ENCODE peak calls at places on chromosomes 12 and 14, in nine cellular contexts. W is T-cell; G is NCI-H510A; C is cardiac fibroblast; N is activated naive CD8-positive, alpha-beta T cell treated with anti-CD3 and anti-CD28 coated beads for 36 hours; O is activated gamma-delta T cell treated with anti-CD3 and anti-CD28 coated beads, Interleukin-2, amount 50 U/mL, for 16 hours; V is stimulated activated CD8-positive, alpha-beta memory T cell treated with anti-CD3 and anti-CD28 coated beads, Interleukin-2, amount 100 ng/mL, for 1 hour; D is small intestine; Z is GDM1. J is an unnamed sample.

GRCh38 chr12:6820171-6820570 is 1.4 kb upstream of the GPR162 start:
- DNase-seq in O (no peak), V (no peak), D (no peak), N (no peak), G (no peak), W (no peak), C (no peak), Z (no peak), J (no peak)

GRCh38 chr12:28278499-28278898 is 88.2 kb downstream of the CCDC91 start:
- DNase-seq in W (no peak), N (no peak), G (no peak), C (no peak), O (no peak), Z (no peak), D (no peak), V (no peak), J (no peak)

GRCh38 chr12:131222271-131223139 is 268.8 kb downstream of the ADGRD1 start:
- DNase-seq in N (no peak), C (no peak), O (no peak), W (no peak), D (peak; percentile 5), G (no peak), V (no peak), Z (peak; percentile 94), J (peak; percentile 83)

GRCh38 chr12:69173358-69173757 is 66.0 kb upstream of the CPSF6 start:
- DNase-seq in W (no peak), G (no peak), O (no peak), Z (no peak), C (no peak), N (no peak), D (no peak), V (no peak), J (no peak)

GRCh38 chr14:101838476-101838875 is 77.0 kb downstream of the PPP2R5C start:
- DNase-seq in V (no peak), N (no peak), O (no peak), Z (no peak), D (no peak), C (no peak), W (no peak), G (no peak), J (no peak)

GRCh38 chr12:6461401-6462233 is 8.9 kb downstream of the VAMP1 start:
- DNase-seq in G (no peak), O (peak; percentile 74), Z (peak; percentile 91), V (peak; percentile 62), C (no peak), N (peak; percentile 87), D (peak; percentile 73), W (peak; percentile 86), J (no peak)

GRCh38 chr12:118543651-118544050 is 167.3 kb downstream of the SUDS3 start:
- DNase-seq in N (no peak), D (no peak), W (no peak), O (no peak), Z (no peak), G (no peak), V (no peak), C (no peak), J (no peak)

GRCh38 chr14:60508707-60509437 is at the start of gene SIX6:
- DNase-seq in N (peak; percentile 25), Z (no peak), V (no peak), D (no peak), O (no peak), G (peak; percentile 46), C (no peak), W (no peak), J (peak; percentile 38)

GRCh38 chr12:55797068-55797467 is 20.5 kb downstream of the SARNP start:
- DNase-seq in V (no peak), W (no peak), N (no peak), G (peak; percentile 22), Z (peak; percentile 1), D (peak; percentile 31), C (peak; percentile 66), O (no peak), J (peak; percentile 0)

GRCh38 chr12:19971396-19971802 is 396.9 kb upstream of the PDE3A start:
- DNase-seq in G (no peak), W (no peak), Z (no peak), N (no peak), C (peak; percentile 60), V (no peak), O (no peak), D (peak; percentile 23), J (no peak)

GRCh38 chr14:37592288-37593274 is 2.5 kb downstream of the FOXA1 start:
- DNase-seq in N (no peak), V (no peak), C (no peak), Z (no peak), O (no peak), W (no peak), D (peak; percentile 44), G (no peak), J (peak; percentile 84)

GRCh38 chr12:1369942-1370620 is 224.3 kb downstream of the FBXL14 start:
- DNase-seq in D (no peak), W (no peak), G (no peak), C (no peak), V (no peak), N (no peak), Z (no peak), O (no peak), J (no peak)

GRCh38 chr14:82626156-82627055 is 1092.8 kb upstream of the SEL1L start:
- DNase-seq in O (no peak), N (no peak), D (no peak), Z (no peak), W (no peak), G (no peak), V (no peak), C (no peak), J (no peak)

GRCh38 chr14:82855912-82856381 is 1322.3 kb upstream of the SEL1L start:
- DNase-seq in N (no peak), V (no peak), D (peak; percentile 1), G (no peak), C (peak; percentile 3), W (no peak), O (no peak), Z (no peak), J (peak; percentile 86)

GRCh38 chr12:48286665-48287064 is 64.1 kb downstream of the ZNF641 start:
- DNase-seq in N (peak; percentile 2), O (no peak), Z (no peak), D (no peak), V (no peak), C (peak; percentile 10), G (no peak), W (no peak), J (no peak)

GRCh38 chr12:2492166-2492705 is 302.5 kb upstream of the FKBP4 start:
- DNase-seq in O (no peak), Z (no peak), N (no peak), C (no peak), G (no peak), W (no peak), V (no peak), D (peak; percentile 76), J (no peak)

GRCh38 chr12:53325539-53326061 is 4.2 kb upstream of the AAAS start:
- DNase-seq in V (no peak), D (no peak), O (no peak), C (no peak), W (no peak), Z (no peak), G (no peak), N (peak; percentile 38), J (no peak)

GRCh38 chr14:75875958-75876357 is 105.8 kb downstream of the TGFB3 start:
- DNase-seq in G (no peak), C (no peak), D (no peak), N (no peak), W (no peak), O (no peak), V (no peak), Z (no peak), J (no peak)

GRCh38 chr12:77082021-77082420 is 16.7 kb upstream of the E2F7 start:
- DNase-seq in N (no peak), W (no peak), C (no peak), V (no peak), G (no peak), Z (no peak), D (no peak), O (no peak), J (no peak)

GRCh38 chr12:29148065-29148957 is 767 bp upstream of the FAR2 start:
- DNase-seq in V (no peak), N (peak; percentile 13), O (no peak), G (no peak), C (peak; percentile 46), W (no peak), D (peak; percentile 44), Z (no peak), J (peak; percentile 58)

GRCh38 chr12:1500095-1500801 is 94.1 kb downstream of the FBXL14 start:
- DNase-seq in W (no peak), G (no peak), Z (no peak), N (no peak), V (no peak), D (no peak), C (peak; percentile 91), O (no peak), J (no peak)

GRCh38 chr12:30357712-30358111 is 338.0 kb downstream of the IPO8 start:
- DNase-seq in V (no peak), G (no peak), Z (no peak), D (no peak), C (no peak), N (no peak), W (no peak), O (no peak), J (no peak)

GRCh38 chr14:40841886-40842285 is 764.8 kb upstream of the LRFN5 start:
- DNase-seq in C (no peak), G (no peak), N (no peak), D (no peak), Z (no peak), V (no peak), O (no peak), W (no peak), J (no peak)

GRCh38 chr12:78562358-78563205 is 302.0 kb upstream of the SYT1 start:
- DNase-seq in V (no peak), C (peak; percentile 63), N (no peak), G (no peak), D (no peak), W (no peak), Z (no peak), O (no peak), J (no peak)

GRCh38 chr12:104050436-104050835 is 449 bp upstream of the GLT8D2 start:
- DNase-seq in N (no peak), C (no peak), V (no peak), W (no peak), Z (no peak), D (no peak), G (no peak), O (no peak), J (no peak)

GRCh38 chr12:53049582-53050318 is at the start of gene TNS2:
- DNase-seq in G (peak; percentile 68), D (peak; percentile 84), V (no peak), O (no peak), C (peak; percentile 67), W (no peak), N (no peak), Z (no peak), J (no peak)

GRCh38 chr12:76996983-76997382 is 68.4 kb downstream of the E2F7 start:
- DNase-seq in G (no peak), D (no peak), V (no peak), O (no peak), N (no peak), C (no peak), Z (no peak), W (no peak), J (no peak)

GRCh38 chr14:75244121-75244520 is 34.5 kb upstream of the FOS start:
- DNase-seq in Z (no peak), C (no peak), G (no peak), N (no peak), V (no peak), W (no peak), O (no peak), D (no peak), J (no peak)

GRCh38 chr14:83071888-83072501 is 1538.3 kb upstream of the SEL1L start:
- DNase-seq in V (no peak), O (no peak), W (no peak), C (peak; percentile 17), Z (peak; percentile 12), N (no peak), G (no peak), D (peak; percentile 50), J (no peak)

GRCh38 chr14:59769586-59769985 is 101.0 kb downstream of the RTN1 start:
- DNase-seq in W (no peak), C (no peak), D (no peak), Z (no peak), V (no peak), O (no peak), N (no peak), G (no peak), J (no peak)

GRCh38 chr14:95442633-95443021 is 73.8 kb downstream of the SYNE3 start:
- DNase-seq in Z (peak; percentile 66), C (peak; percentile 83), N (peak; percentile 67), O (peak; percentile 66), V (peak; percentile 58), G (peak; percentile 18), W (peak; percentile 66), D (peak; percentile 87), J (peak; percentile 79)

J was measured in DMS79 treated with DMSO at 0.1 percent for 48 hours.